ENCODE peak calls at places on chromosomes 3 and 15, in five cellular contexts. H, A, Z, M and E are unnamed samples.

GRCh38 chr15:48337626-48338025 is 6.4 kb downstream of the DUT start:
- DNase-seq in H (no peak), A (no peak), M (no peak), Z (no peak), E (no peak)

GRCh38 chr3:54966979-54967378 is 39.1 kb upstream of the LRTM1 start:
- DNase-seq in Z (no peak), H (no peak), M (no peak), A (no peak), E (no peak)

GRCh38 chr3:51386852-51387229 is 1.8 kb downstream of the MANF start:
- DNase-seq in H (no peak), Z (no peak), M (no peak), A (no peak), E (no peak)

GRCh38 chr15:68205949-68206539 is 912 bp upstream of the CALML4 start:
- DNase-seq in H (peak), M (peak), A (no peak), Z (no peak), E (no peak)

GRCh38 chr15:96924570-96924969 is 594.1 kb downstream of the NR2F2 start:
- DNase-seq in M (no peak), Z (no peak), H (no peak), A (no peak), E (no peak)

GRCh38 chr15:27770769-27771554 is 328.2 kb downstream of the OCA2 start:
- DNase-seq in H (no peak), M (no peak), A (no peak), Z (no peak), E (no peak)

GRCh38 chr3:46017720-46018119 is 9.6 kb downstream of the XCR1 start:
- DNase-seq in A (peak), H (no peak), M (peak), Z (no peak), E (no peak)

GRCh38 chr3:194573680-194574437 is 59.4 kb downstream of the TMEM44 start:
- DNase-seq in Z (no peak), H (no peak), M (no peak), A (peak), E (no peak)

GRCh38 chr15:78540955-78541743 is 905 bp downstream of the PSMA4 start:
- DNase-seq in A (peak), Z (no peak), M (no peak), H (no peak), E (no peak)

GRCh38 chr3:187713504-187713903 is 11.1 kb upstream of the RTP2 start:
- DNase-seq in A (no peak), M (no peak), H (no peak), Z (no peak), E (no peak)

GRCh38 chr3:140004271-140004670 is 69.3 kb downstream of the CLSTN2 start:
- DNase-seq in H (no peak), Z (no peak), M (no peak), A (no peak), E (no peak)

GRCh38 chr3:127959873-127960272 is 44.8 kb downstream of the KBTBD12 start:
- DNase-seq in H (no peak), M (no peak), Z (no peak), A (no peak), E (peak)

GRCh38 chr3:42501321-42501680 is 1.1 kb upstream of the VIPR1 start:
- DNase-seq in Z (no peak), A (no peak), H (no peak), M (no peak), E (no peak)

GRCh38 chr3:29202368-29202767 is 78.5 kb upstream of the RBMS3 start:
- DNase-seq in Z (no peak), M (no peak), H (no peak), A (no peak), E (no peak)

GRCh38 chr3:46607603-46608028 is 4.7 kb upstream of the FAM240A start:
- DNase-seq in M (no peak), Z (no peak), H (no peak), A (no peak), E (peak)

GRCh38 chr3:172607305-172608121 is 84.3 kb upstream of the TNFSF10 start:
- DNase-seq in H (no peak), Z (peak), A (peak), M (no peak), E (no peak)

GRCh38 chr3:104805042-104805441 is 561.7 kb upstream of the ALCAM start:
- DNase-seq in H (no peak), M (no peak), A (no peak), Z (no peak), E (no peak)